ENCODE peak calls at places on chromosomes 3 and 15, in six cellular contexts. One of them, this sample, is unnamed.

GRCh38 chr3:94036909-94037507 is 8.6 kb upstream of the STX19 start:
- DNase-seq in EH: peak
- DNase-seq in left ventricle myocardium superior: no peak
- DNase-seq in EL: peak
- DNase-seq in brain microvascular endothelial cell: peak
- DNase-seq in fibroblast of lung: peak
- DNase-seq in this sample: no peak

GRCh38 chr15:89074402-89075012 is 13.7 kb upstream of the ABHD2 start:
- DNase-seq in fibroblast of lung: no peak
- DNase-seq in EH: no peak
- DNase-seq in EL: no peak
- DNase-seq in brain microvascular endothelial cell: no peak
- DNase-seq in left ventricle myocardium superior: no peak
- DNase-seq in this sample: no peak

GRCh38 chr3:82474711-82475110 is 713.3 kb upstream of the GBE1 start:
- DNase-seq in EH: no peak
- DNase-seq in EL: no peak
- DNase-seq in left ventricle myocardium superior: no peak
- DNase-seq in brain microvascular endothelial cell: peak
- DNase-seq in fibroblast of lung: peak
- DNase-seq in this sample: no peak

GRCh38 chr3:85835857-85836470 is 877.2 kb downstream of the CADM2 start:
- DNase-seq in fibroblast of lung: no peak
- DNase-seq in left ventricle myocardium superior: no peak
- DNase-seq in brain microvascular endothelial cell: no peak
- DNase-seq in EH: no peak
- DNase-seq in EL: no peak
- DNase-seq in this sample: no peak

GRCh38 chr3:12897537-12898289 is 56.3 kb upstream of the RPL32 start:
- DNase-seq in brain microvascular endothelial cell: no peak
- DNase-seq in left ventricle myocardium superior: peak
- DNase-seq in fibroblast of lung: no peak
- DNase-seq in EL: no peak
- DNase-seq in EH: peak
- DNase-seq in this sample: no peak

GRCh38 chr3:151816091-151816604 is 2.2 kb downstream of the AADAC start:
- DNase-seq in left ventricle myocardium superior: no peak
- DNase-seq in brain microvascular endothelial cell: peak
- DNase-seq in EH: peak
- DNase-seq in EL: peak
- DNase-seq in fibroblast of lung: peak
- DNase-seq in this sample: peak

GRCh38 chr15:89034305-89034704 is 54.0 kb upstream of the ABHD2 start:
- DNase-seq in EL: no peak
- DNase-seq in brain microvascular endothelial cell: peak
- DNase-seq in fibroblast of lung: peak
- DNase-seq in left ventricle myocardium superior: no peak
- DNase-seq in EH: peak
- DNase-seq in this sample: no peak

GRCh38 chr15:100175406-100176114 is 166.2 kb downstream of the ADAMTS17 start:
- DNase-seq in EH: no peak
- DNase-seq in left ventricle myocardium superior: no peak
- DNase-seq in fibroblast of lung: no peak
- DNase-seq in brain microvascular endothelial cell: no peak
- DNase-seq in EL: no peak
- DNase-seq in this sample: no peak

GRCh38 chr3:152039887-152040286 is 166.4 kb downstream of the SUCNR1 start:
- DNase-seq in brain microvascular endothelial cell: no peak
- DNase-seq in left ventricle myocardium superior: no peak
- DNase-seq in EL: no peak
- DNase-seq in EH: no peak
- DNase-seq in fibroblast of lung: no peak
- DNase-seq in this sample: no peak

GRCh38 chr15:40550381-40551037 is 14.3 kb downstream of the CCDC32 start:
- DNase-seq in left ventricle myocardium superior: no peak
- DNase-seq in EH: no peak
- DNase-seq in EL: no peak
- DNase-seq in brain microvascular endothelial cell: no peak
- DNase-seq in fibroblast of lung: no peak
- DNase-seq in this sample: no peak

GRCh38 chr3:25631989-25632388 is 32.7 kb downstream of the TOP2B start:
- DNase-seq in brain microvascular endothelial cell: no peak
- DNase-seq in left ventricle myocardium superior: no peak
- DNase-seq in fibroblast of lung: no peak
- DNase-seq in EL: no peak
- DNase-seq in EH: no peak
- DNase-seq in this sample: no peak

GRCh38 chr3:119258915-119259314 is 18.2 kb upstream of the B4GALT4 start:
- DNase-seq in EH: peak
- DNase-seq in EL: no peak
- DNase-seq in brain microvascular endothelial cell: no peak
- DNase-seq in left ventricle myocardium superior: no peak
- DNase-seq in fibroblast of lung: no peak
- DNase-seq in this sample: no peak

GRCh38 chr3:52053307-52054304 is 2.8 kb downstream of the DUSP7 start:
- DNase-seq in brain microvascular endothelial cell: no peak
- DNase-seq in left ventricle myocardium superior: no peak
- DNase-seq in EH: peak
- DNase-seq in fibroblast of lung: no peak
- DNase-seq in EL: peak
- DNase-seq in this sample: no peak

GRCh38 chr3:132872711-132873110 is 150.5 kb upstream of the NPHP3 start:
- DNase-seq in EL: no peak
- DNase-seq in fibroblast of lung: no peak
- DNase-seq in EH: no peak
- DNase-seq in left ventricle myocardium superior: no peak
- DNase-seq in brain microvascular endothelial cell: no peak
- DNase-seq in this sample: no peak

GRCh38 chr3:24812116-24812515 is 317.5 kb upstream of the THRB start:
- DNase-seq in left ventricle myocardium superior: no peak
- DNase-seq in brain microvascular endothelial cell: no peak
- DNase-seq in fibroblast of lung: no peak
- DNase-seq in EL: no peak
- DNase-seq in EH: no peak
- DNase-seq in this sample: no peak

GRCh38 chr15:27324871-27325270 is 353.9 kb downstream of the GABRG3 start:
- DNase-seq in fibroblast of lung: no peak
- DNase-seq in left ventricle myocardium superior: no peak
- DNase-seq in EL: no peak
- DNase-seq in brain microvascular endothelial cell: no peak
- DNase-seq in EH: no peak
- DNase-seq in this sample: no peak

GRCh38 chr3:113405180-113405579 is 36.1 kb downstream of the CFAP44 start:
- DNase-seq in left ventricle myocardium superior: no peak
- DNase-seq in EH: peak
- DNase-seq in brain microvascular endothelial cell: peak
- DNase-seq in EL: peak
- DNase-seq in fibroblast of lung: peak
- DNase-seq in this sample: no peak

GRCh38 chr3:85560088-85560790 is 601.5 kb downstream of the CADM2 start:
- DNase-seq in EL: no peak
- DNase-seq in EH: no peak
- DNase-seq in fibroblast of lung: peak
- DNase-seq in left ventricle myocardium superior: peak
- DNase-seq in brain microvascular endothelial cell: peak
- DNase-seq in this sample: no peak

GRCh38 chr15:69595009-69595825 is 142.6 kb downstream of the RPLP1 start:
- DNase-seq in EL: no peak
- DNase-seq in brain microvascular endothelial cell: no peak
- DNase-seq in EH: peak
- DNase-seq in left ventricle myocardium superior: peak
- DNase-seq in fibroblast of lung: peak
- DNase-seq in this sample: no peak

GRCh38 chr15:94230886-94231727 is at the start of gene MCTP2:
- DNase-seq in brain microvascular endothelial cell: peak
- DNase-seq in fibroblast of lung: peak
- DNase-seq in left ventricle myocardium superior: peak
- DNase-seq in EH: peak
- DNase-seq in EL: peak
- DNase-seq in this sample: peak

GRCh38 chr3:186099178-186099577 is 9.7 kb downstream of the ETV5 start:
- DNase-seq in brain microvascular endothelial cell: peak
- DNase-seq in fibroblast of lung: peak
- DNase-seq in left ventricle myocardium superior: peak
- DNase-seq in EL: peak
- DNase-seq in EH: peak
- DNase-seq in this sample: peak

GRCh38 chr15:63075072-63075995 is 32.8 kb downstream of the TPM1 start:
- DNase-seq in EL: no peak
- DNase-seq in EH: peak
- DNase-seq in left ventricle myocardium superior: no peak
- DNase-seq in brain microvascular endothelial cell: peak
- DNase-seq in fibroblast of lung: peak
- DNase-seq in this sample: no peak

This sample was measured in SJSA1.